ENCODE peak calls at places on chromosomes 5 and 9, in six cellular contexts. Z, W, Y, N, D and E are unnamed samples.

GRCh38 chr5:1519631-1520141 is 4.1 kb downstream of the LPCAT1 start:
- DNase-seq in Z (peak; percentile 1), W (no peak), Y (no peak), N (peak; percentile 15), D (peak; percentile 6), E (no peak)

GRCh38 chr9:92774274-92774673 is 9.6 kb upstream of the BICD2 start:
- DNase-seq in Z (no peak), W (no peak), Y (peak; percentile 94), N (no peak), D (no peak), E (no peak)

GRCh38 chr5:36073595-36074216 is 7.0 kb upstream of the UGT3A2 start:
- DNase-seq in Z (no peak), W (no peak), Y (no peak), N (no peak), D (no peak), E (no peak)

GRCh38 chr9:4366649-4367330 is 66.9 kb upstream of the GLIS3 start:
- DNase-seq in Z (peak; percentile 61), W (peak; percentile 42), Y (peak; percentile 63), N (no peak), D (no peak), E (no peak)

GRCh38 chr5:132410451-132411381 is 41.2 kb downstream of the SLC22A5 start:
- DNase-seq in Z (peak; percentile 86), W (peak; percentile 91), Y (peak; percentile 64), N (no peak), D (peak; percentile 90), E (peak; percentile 75)

GRCh38 chr9:136399176-136400037 is 563 bp downstream of the SNAPC4 start:
- DNase-seq in Z (peak; percentile 14), W (peak; percentile 26), Y (no peak), N (no peak), D (no peak), E (no peak)

GRCh38 chr9:71036501-71036900 is 84.9 kb downstream of the TRPM3 start:
- DNase-seq in Z (peak; percentile 16), W (peak; percentile 2), Y (no peak), N (no peak), D (no peak), E (no peak)

GRCh38 chr9:34386656-34387055 is 10.0 kb upstream of the MYORG start:
- DNase-seq in Z (no peak), W (no peak), Y (no peak), N (no peak), D (no peak), E (no peak)

GRCh38 chr5:96148376-96148775 is 186.7 kb upstream of the ELL2 start:
- DNase-seq in Z (no peak), W (no peak), Y (no peak), N (no peak), D (no peak), E (no peak)

GRCh38 chr9:93708987-93709302 is 132.6 kb downstream of the PHF2 start:
- DNase-seq in Z (no peak), W (no peak), Y (no peak), N (no peak), D (no peak), E (no peak)

GRCh38 chr5:91359957-91360609 is 23.0 kb downstream of the ARRDC3 start:
- DNase-seq in Z (no peak), W (no peak), Y (no peak), N (no peak), D (no peak), E (no peak)

GRCh38 chr5:143243103-143243502 is 160.4 kb downstream of the NR3C1 start:
- DNase-seq in Z (no peak), W (no peak), Y (no peak), N (no peak), D (no peak), E (no peak)

GRCh38 chr5:164256351-164256750 is 750.9 kb downstream of the MAT2B start:
- DNase-seq in Z (no peak), W (no peak), Y (no peak), N (no peak), D (no peak), E (no peak)

GRCh38 chr5:135269828-135270545 is 129.0 kb downstream of the MACROH2A1 start:
- DNase-seq in Z (no peak), W (no peak), Y (peak; percentile 94), N (no peak), D (no peak), E (no peak)

GRCh38 chr5:141343953-141344463 is 379 bp downstream of the PCDHGA3 start:
- DNase-seq in Z (no peak), W (no peak), Y (no peak), N (no peak), D (no peak), E (no peak)

GRCh38 chr5:20617876-20618275 is 629.9 kb upstream of the CDH18 start:
- DNase-seq in Z (no peak), W (no peak), Y (no peak), N (no peak), D (no peak), E (no peak)

GRCh38 chr5:30100929-30101328 is 1092.6 kb upstream of the CDH6 start:
- DNase-seq in Z (no peak), W (no peak), Y (no peak), N (no peak), D (no peak), E (no peak)

GRCh38 chr5:152978141-152978835 is 512.2 kb upstream of the GRIA1 start:
- DNase-seq in Z (no peak), W (no peak), Y (no peak), N (no peak), D (no peak), E (no peak)

GRCh38 chr9:4138781-4139180 is 161.1 kb downstream of the GLIS3 start:
- DNase-seq in Z (no peak), W (no peak), Y (no peak), N (no peak), D (no peak), E (no peak)

GRCh38 chr9:137446851-137447471 is 5.8 kb upstream of the ENTPD8 start:
- DNase-seq in Z (no peak), W (no peak), Y (no peak), N (no peak), D (no peak), E (no peak)

GRCh38 chr5:32090755-32091128 is 83.4 kb downstream of the GOLPH3 start:
- DNase-seq in Z (no peak), W (no peak), Y (no peak), N (no peak), D (no peak), E (no peak)

GRCh38 chr5:116881921-116882531 is 307.4 kb upstream of the SEMA6A start:
- DNase-seq in Z (no peak), W (no peak), Y (no peak), N (no peak), D (no peak), E (no peak)

GRCh38 chr5:8710426-8710930 is 835.4 kb downstream of the SEMA5A start:
- DNase-seq in Z (no peak), W (no peak), Y (no peak), N (no peak), D (no peak), E (no peak)

GRCh38 chr9:127290666-127291065 is 26.1 kb downstream of the GARNL3 start:
- DNase-seq in Z (no peak), W (no peak), Y (no peak), N (no peak), D (no peak), E (no peak)

GRCh38 chr5:171316258-171317121 is 7.4 kb downstream of the TLX3 start:
- DNase-seq in Z (no peak), W (no peak), Y (no peak), N (no peak), D (no peak), E (no peak)

GRCh38 chr5:14660836-14661235 is 3.7 kb upstream of the OTULIN start:
- DNase-seq in Z (no peak), W (no peak), Y (no peak), N (no peak), D (no peak), E (no peak)

GRCh38 chr5:103519550-103519949 is 43.0 kb downstream of the NUDT12 start:
- DNase-seq in Z (no peak), W (peak; percentile 20), Y (peak; percentile 37), N (no peak), D (no peak), E (no peak)
- TF ChIP-seq CTCF in Z (no peak), W (no peak), Y (peak; percentile 74), N (no peak), D (no peak), E (no peak)

DNA sequence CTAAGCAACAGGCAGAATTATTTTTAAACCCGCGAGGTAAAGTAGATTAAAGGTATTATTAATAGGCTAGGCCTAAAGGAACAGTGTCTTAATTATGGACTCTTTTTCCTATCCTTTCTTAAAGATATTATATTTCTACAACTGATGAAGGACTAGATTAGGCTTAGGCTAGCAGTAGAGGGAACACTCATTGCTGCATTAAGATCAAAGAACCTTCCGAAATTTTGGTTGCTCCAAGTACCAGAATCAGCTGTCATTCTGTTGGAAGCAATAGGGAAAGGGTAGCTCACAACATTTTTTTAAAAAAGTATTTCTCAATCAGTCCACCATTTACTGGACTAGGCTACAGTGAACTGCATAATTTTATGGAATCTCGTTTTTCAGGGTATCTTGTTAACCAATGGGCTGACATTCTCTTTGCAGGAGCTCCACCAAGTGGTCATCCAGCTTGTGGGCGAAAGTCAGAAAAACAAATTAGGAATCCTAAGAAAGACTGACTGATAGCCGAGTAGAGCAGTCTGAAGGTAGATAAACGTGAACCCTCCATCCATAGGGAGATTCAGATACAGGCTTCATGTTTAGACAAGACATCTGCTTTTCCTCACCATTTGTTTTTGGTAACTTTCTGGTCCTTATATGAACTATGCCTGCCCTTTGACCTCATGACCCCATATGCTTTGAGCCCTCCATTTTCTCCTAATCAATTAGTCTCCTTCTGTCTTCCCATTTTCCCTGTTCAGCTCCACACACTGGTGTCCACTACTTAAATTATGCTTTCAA is 103.6 kb upstream of the CHD1 start:
- DNase-seq in Z (peak; percentile 88), W (peak; percentile 80), Y (peak; percentile 77), N (no peak), D (peak; percentile 60), E (no peak)
- TF ChIP-seq CTCF in Z (peak; percentile 42), W (peak; percentile 81), Y (peak; percentile 85), N (no peak), D (peak; percentile 42), E (peak; percentile 91)

GRCh38 chr5:179550511-179551342 is at the start of gene RUFY1:
- DNase-seq in Z (peak; percentile 91), W (peak; percentile 93), Y (peak; percentile 66), N (peak; percentile 35), D (peak; percentile 77), E (peak; percentile 45)
- TF ChIP-seq CTCF in Z (no peak), W (no peak), Y (no peak), N (no peak), D (no peak), E (no peak)

GRCh38 chr5:88607492-88607891 is 275.5 kb downstream of the MEF2C start:
- DNase-seq in Z (no peak), W (no peak), Y (no peak), N (no peak), D (no peak), E (no peak)

GRCh38 chr5:88606173-88606572 is 276.8 kb downstream of the MEF2C start:
- DNase-seq in Z (no peak), W (no peak), Y (no peak), N (no peak), D (no peak), E (no peak)

GRCh38 chr5:88606626-88607025 is 276.4 kb downstream of the MEF2C start:
- DNase-seq in Z (no peak), W (no peak), Y (no peak), N (no peak), D (no peak), E (no peak)

DNA sequence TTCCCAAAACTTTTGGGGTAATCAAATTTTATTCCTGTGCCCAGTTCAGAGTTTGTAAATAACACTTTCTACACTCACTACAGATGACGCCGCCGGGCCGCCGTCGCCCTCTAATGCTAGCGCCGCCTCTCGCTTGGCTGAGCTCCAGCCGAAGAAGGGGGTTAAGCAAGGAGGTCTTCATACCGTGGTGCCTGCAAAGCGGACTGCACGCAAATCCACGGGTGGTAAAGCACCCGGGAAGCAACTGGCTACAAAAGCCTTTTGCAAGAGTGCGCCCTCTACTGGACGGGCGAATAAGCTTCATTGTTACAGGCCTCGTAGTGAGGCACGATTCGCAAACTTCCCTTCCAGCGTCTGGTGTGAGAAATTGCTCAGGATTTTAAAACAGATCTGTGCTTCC is 280.4 kb downstream of the MEF2C start:
- DNase-seq in Z (peak; percentile 26), W (peak; percentile 52), Y (no peak), N (no peak), D (no peak), E (no peak)
- TF ChIP-seq CTCF in Z (no peak), W (peak; percentile 87), Y (peak; percentile 47), N (no peak), D (peak; percentile 18), E (peak; percentile 37)